ENCODE peak calls at places on chromosomes 5 and 9, in six cellular contexts. O is HCT116; H is heart right ventricle; B is tibial artery; S is CD8-positive, alpha-beta memory T cell; Q is thyroid gland. X is an unnamed sample. For H3K4me1, the result is how much of the 10 kb centered on the place peaks cover.

GRCh38 chr5:164345173-164345572 is 839.8 kb downstream of the MAT2B start:
- DNase-seq in Q (peak), B (no peak), S (no peak), H (peak), O (no peak), X (no peak)

GRCh38 chr9:23538604-23539003 is 287.4 kb downstream of the ELAVL2 start:
- DNase-seq in S (no peak), O (no peak), Q (no peak), B (no peak), H (no peak), X (no peak)

GRCh38 chr9:110599468-110599867 is 19.9 kb upstream of the SVEP1 start:
- DNase-seq in H (no peak), B (no peak), O (no peak), S (no peak), Q (no peak), X (no peak)

GRCh38 chr9:106857811-106858470 is 5.0 kb upstream of the ZNF462 start:
- DNase-seq in O (no peak), H (no peak), B (no peak), S (no peak), Q (no peak), X (no peak)

GRCh38 chr9:3662671-3663070 is 136.9 kb upstream of the RFX3 start:
- DNase-seq in B (no peak), H (no peak), Q (no peak), O (no peak), S (no peak), X (no peak)

GRCh38 chr9:14768561-14769234 is 46.2 kb upstream of the CER1 start:
- DNase-seq in Q (peak), S (no peak), H (no peak), B (no peak), O (peak), X (no peak)

GRCh38 chr9:72592501-72593403 is 71.3 kb downstream of the TMC1 start:
- DNase-seq in B (no peak), Q (no peak), H (peak), S (no peak), O (no peak), X (no peak)

GRCh38 chr9:75993434-75993833 is 103.0 kb downstream of the PCSK5 start:
- DNase-seq in S (no peak), H (no peak), B (no peak), Q (no peak), O (peak), X (no peak)

GRCh38 chr9:68838245-68838644 is 133.2 kb downstream of the PIP5K1B start:
- DNase-seq in H (no peak), S (no peak), B (no peak), Q (no peak), O (no peak), X (no peak)
- H3K4me1 ChIP-seq in H (half or more), S (under half), B (under half), Q (under half), O (under half), X (under half)

GRCh38 chr9:135712571-135713295 is 10.7 kb downstream of the KCNT1 start:
- DNase-seq in H (no peak), Q (no peak), O (no peak), S (no peak), B (no peak), X (no peak)

GRCh38 chr9:135708164-135708563 is 6.2 kb downstream of the KCNT1 start:
- DNase-seq in H (no peak), Q (no peak), S (no peak), B (no peak), O (no peak), X (no peak)

GRCh38 chr9:135711881-135712280 is 9.9 kb downstream of the KCNT1 start:
- DNase-seq in B (no peak), S (no peak), Q (no peak), H (no peak), O (no peak), X (peak)

GRCh38 chr9:135714242-135715055 is 12.5 kb downstream of the KCNT1 start:
- DNase-seq in B (no peak), O (no peak), Q (peak), H (no peak), S (no peak), X (no peak)

GRCh38 chr9:135711411-135711810 is 9.4 kb downstream of the KCNT1 start:
- DNase-seq in H (no peak), S (no peak), Q (no peak), O (no peak), B (no peak), X (peak)
- H3K4me1 ChIP-seq in H (under half), S (under half), Q (under half), O (under half), B (under half), X (under half)

DNA sequence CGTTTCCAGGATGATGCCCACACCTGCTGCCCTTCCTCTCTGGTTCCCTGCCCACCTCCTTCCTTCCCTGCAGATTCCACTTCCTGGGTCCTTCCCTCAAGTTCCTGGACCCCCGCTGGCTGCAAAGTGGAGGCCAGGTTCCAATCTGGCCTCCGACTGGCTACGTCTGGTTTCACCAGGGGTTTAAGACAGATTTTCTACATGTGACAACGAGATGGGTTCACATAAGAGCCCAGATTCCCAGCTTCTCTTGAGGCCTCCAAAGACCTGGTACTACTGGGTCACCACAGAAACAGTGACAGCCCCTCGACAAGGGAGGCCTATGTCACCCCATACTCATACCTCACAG is 2.1 kb downstream of the MGAT4B start:
- DNase-seq in Q (no peak), S (no peak), H (no peak), B (no peak), O (no peak), X (no peak)
- H3K4me1 ChIP-seq in Q (under half), S (under half), H (half or more), B (half or more), O (under half), X (under half)

DNA sequence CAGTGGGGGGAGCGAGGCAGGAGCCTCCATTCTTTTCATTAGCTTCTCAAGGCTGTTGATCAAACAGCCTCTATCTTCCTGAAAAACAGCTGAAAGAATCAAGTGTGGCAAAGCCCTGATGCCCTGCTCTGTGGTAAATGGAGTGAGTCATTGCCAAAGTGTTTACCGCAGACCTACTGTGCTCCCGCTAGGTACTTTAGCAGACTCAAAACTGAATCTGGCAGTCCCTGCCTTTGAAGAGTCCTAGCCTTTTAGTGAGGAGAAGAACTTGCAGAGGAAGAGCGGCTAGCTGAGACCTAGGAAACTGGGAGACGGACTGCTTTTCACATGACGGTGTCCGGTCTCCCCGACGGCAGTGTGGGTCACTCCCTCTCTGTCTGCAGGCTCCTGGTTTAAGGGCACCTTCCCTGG is 3.3 kb downstream of the ANKRD33B start:
- DNase-seq in H (no peak), S (no peak), O (no peak), B (no peak), Q (no peak), X (no peak)
- H3K4me1 ChIP-seq in H (under half), S (under half), O (half or more), B (under half), Q (under half), X (under half)

DNA sequence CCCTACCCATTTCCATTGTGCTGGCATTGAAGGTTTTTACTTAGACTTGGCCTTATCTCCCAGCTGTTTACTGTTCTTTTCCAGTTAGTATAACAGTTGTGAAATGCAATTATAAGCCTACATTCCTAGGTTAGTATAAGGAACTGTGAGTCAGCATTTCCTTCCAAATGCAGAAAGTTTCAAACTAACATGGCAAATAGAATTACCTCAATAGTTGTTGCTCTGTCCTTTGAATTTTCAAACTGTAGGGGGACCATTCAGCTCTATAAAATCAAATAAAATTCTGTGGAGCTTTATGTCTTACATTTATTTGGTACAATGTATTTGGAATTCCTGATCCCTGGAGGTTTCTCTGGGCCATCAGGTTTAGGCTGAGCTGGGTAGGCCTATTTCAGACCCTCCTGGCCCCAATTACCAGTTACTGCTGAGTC is 47.2 kb downstream of the ARHGEF28 start:
- DNase-seq in O (no peak), Q (no peak), B (no peak), H (no peak), S (no peak), X (no peak)
- H3K4me1 ChIP-seq in O (under half), Q (half or more), B (under half), H (under half), S (under half), X (under half)

GRCh38 chr9:37030591-37030939 is 3.5 kb downstream of the PAX5 start:
- DNase-seq in B (no peak), Q (no peak), O (no peak), H (no peak), S (no peak), X (no peak)

GRCh38 chr9:37028425-37029031 is 5.5 kb downstream of the PAX5 start:
- DNase-seq in Q (no peak), S (no peak), O (no peak), H (no peak), B (no peak), X (no peak)

GRCh38 chr9:37031081-37031480 is 3.0 kb downstream of the PAX5 start:
- DNase-seq in O (no peak), H (no peak), S (no peak), Q (no peak), B (no peak), X (no peak)

GRCh38 chr9:37029304-37029775 is 4.7 kb downstream of the PAX5 start:
- DNase-seq in B (no peak), O (no peak), S (no peak), H (no peak), Q (no peak), X (peak)

GRCh38 chr9:37029776-37030590 is 4.1 kb downstream of the PAX5 start:
- DNase-seq in O (no peak), H (no peak), Q (no peak), S (no peak), B (no peak), X (no peak)
- H3K4me1 ChIP-seq in O (under half), H (half or more), Q (under half), S (half or more), B (half or more), X (under half)

DNA sequence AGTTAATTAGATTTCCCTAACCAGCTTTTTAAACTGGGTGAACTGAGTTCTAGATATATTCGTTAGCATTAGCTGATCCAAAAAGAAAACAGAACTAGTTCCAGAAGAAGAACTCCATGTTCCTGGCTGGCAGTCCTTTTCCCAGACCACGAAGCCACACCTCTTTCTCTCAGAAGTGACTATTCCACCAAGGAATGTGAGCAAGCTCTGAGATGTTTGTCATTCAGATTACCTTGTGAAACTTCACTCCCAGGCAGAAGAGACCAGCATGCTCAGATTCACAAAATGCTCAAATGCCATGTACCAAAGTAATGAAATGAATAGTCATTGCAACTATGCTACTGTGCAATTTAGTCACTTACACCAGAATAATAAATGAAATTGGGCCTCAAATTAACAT is 4.4 kb upstream of the SSBP2 start:
- DNase-seq in Q (peak), B (peak), O (peak), S (no peak), H (no peak), X (no peak)
- H3K4me1 ChIP-seq in Q (under half), B (under half), O (under half), S (under half), H (under half), X (under half)

GRCh38 chr5:125408582-125409069 is 662.2 kb upstream of the ZNF608 start:
- DNase-seq in B (no peak), S (no peak), O (peak), H (no peak), Q (no peak), X (no peak)
- H3K4me1 ChIP-seq in B (under half), S (under half), O (under half), H (under half), Q (under half), X (under half)